ENCODE peak calls at places on chromosomes 11 and 22, in five cellular contexts. I, E, C, M and R are unnamed samples.

GRCh38 chr11:125146232-125146631 is 18.3 kb upstream of the PKNOX2 start:
- DNase-seq in M (peak), I (no peak), C (no peak), E (no peak), R (no peak)

GRCh38 chr22:49853981-49854791 is 542 bp downstream of the ZBED4 start:
- DNase-seq in C (peak), I (no peak), M (no peak), E (no peak), R (peak)

GRCh38 chr11:9103542-9104276 is 12.3 kb upstream of the SCUBE2 start:
- DNase-seq in I (no peak), E (no peak), M (no peak), C (no peak), R (no peak)

GRCh38 chr11:124644426-124645280 is 22.0 kb downstream of the TBRG1 start:
- DNase-seq in I (peak), M (no peak), C (peak), E (peak), R (peak)

GRCh38 chr11:61618991-61619390 is 38.1 kb upstream of the SYT7 start:
- DNase-seq in I (no peak), M (no peak), E (no peak), C (no peak), R (no peak)

GRCh38 chr11:73206751-73207280 is 11.3 kb upstream of the P2RY2 start:
- DNase-seq in E (no peak), C (no peak), I (no peak), M (no peak), R (no peak)

GRCh38 chr11:122731500-122731913 is 76.0 kb downstream of the UBASH3B start:
- DNase-seq in E (peak), I (no peak), M (no peak), C (no peak), R (no peak)

GRCh38 chr11:105799728-105800462 is 190.0 kb downstream of the GRIA4 start:
- DNase-seq in M (no peak), C (no peak), E (no peak), I (no peak), R (no peak)

GRCh38 chr11:12150831-12151382 is 40.5 kb downstream of the MICAL2 start:
- DNase-seq in I (no peak), C (no peak), M (no peak), E (no peak), R (no peak)

GRCh38 chr11:131422491-131422890 is 52.1 kb downstream of the NTM start:
- DNase-seq in C (no peak), M (no peak), I (no peak), E (no peak), R (no peak)

GRCh38 chr11:101034076-101034475 is 95.5 kb downstream of the PGR start:
- DNase-seq in E (no peak), I (no peak), M (no peak), C (peak), R (peak)

GRCh38 chr11:133935551-133935910 is 21.2 kb downstream of the IGSF9B start:
- DNase-seq in C (no peak), M (no peak), I (no peak), E (no peak), R (no peak)

GRCh38 chr11:125517116-125517804 is 21.2 kb upstream of the FEZ1 start:
- DNase-seq in I (no peak), E (no peak), C (peak), M (peak), R (peak)

GRCh38 chr22:24486501-24486921 is 8.6 kb upstream of the UPB1 start:
- DNase-seq in M (no peak), I (no peak), E (peak), C (no peak), R (no peak)

GRCh38 chr11:77748266-77748665 is 72.3 kb downstream of the RSF1 start:
- DNase-seq in I (no peak), M (no peak), E (no peak), C (no peak), R (no peak)

GRCh38 chr11:116334596-116334995 is 438.2 kb downstream of the BUD13 start:
- DNase-seq in E (no peak), M (no peak), I (peak), C (no peak), R (peak)

GRCh38 chr22:26709617-26710390 is 52.4 kb downstream of the MIAT start:
- DNase-seq in M (no peak), E (no peak), C (no peak), I (no peak), R (no peak)

GRCh38 chr22:44406581-44407403 is 91.2 kb downstream of the RTL6 start:
- DNase-seq in C (no peak), M (peak), E (no peak), I (no peak), R (no peak)

GRCh38 chr11:79159657-79160450 is 281.0 kb downstream of the TENM4 start:
- DNase-seq in M (no peak), E (no peak), C (no peak), I (no peak), R (no peak)
- TF ChIP-seq CTCF in M (no peak), E (peak), C (no peak), I (no peak), R (no peak)

GRCh38 chr11:111975076-111975806 is 38.1 kb downstream of the DIXDC1 start:
- DNase-seq in E (no peak), C (no peak), I (no peak), M (no peak), R (no peak)

GRCh38 chr11:111976119-111976518 is 39.0 kb downstream of the DIXDC1 start:
- DNase-seq in C (no peak), M (no peak), E (no peak), I (no peak), R (no peak)

GRCh38 chr11:111978028-111978771 is 41.1 kb downstream of the DIXDC1 start:
- DNase-seq in I (no peak), E (no peak), C (peak), M (peak), R (peak)

GRCh38 chr11:111976614-111977140 is 39.5 kb downstream of the DIXDC1 start:
- DNase-seq in M (no peak), E (no peak), I (no peak), C (peak), R (peak)

DNA sequence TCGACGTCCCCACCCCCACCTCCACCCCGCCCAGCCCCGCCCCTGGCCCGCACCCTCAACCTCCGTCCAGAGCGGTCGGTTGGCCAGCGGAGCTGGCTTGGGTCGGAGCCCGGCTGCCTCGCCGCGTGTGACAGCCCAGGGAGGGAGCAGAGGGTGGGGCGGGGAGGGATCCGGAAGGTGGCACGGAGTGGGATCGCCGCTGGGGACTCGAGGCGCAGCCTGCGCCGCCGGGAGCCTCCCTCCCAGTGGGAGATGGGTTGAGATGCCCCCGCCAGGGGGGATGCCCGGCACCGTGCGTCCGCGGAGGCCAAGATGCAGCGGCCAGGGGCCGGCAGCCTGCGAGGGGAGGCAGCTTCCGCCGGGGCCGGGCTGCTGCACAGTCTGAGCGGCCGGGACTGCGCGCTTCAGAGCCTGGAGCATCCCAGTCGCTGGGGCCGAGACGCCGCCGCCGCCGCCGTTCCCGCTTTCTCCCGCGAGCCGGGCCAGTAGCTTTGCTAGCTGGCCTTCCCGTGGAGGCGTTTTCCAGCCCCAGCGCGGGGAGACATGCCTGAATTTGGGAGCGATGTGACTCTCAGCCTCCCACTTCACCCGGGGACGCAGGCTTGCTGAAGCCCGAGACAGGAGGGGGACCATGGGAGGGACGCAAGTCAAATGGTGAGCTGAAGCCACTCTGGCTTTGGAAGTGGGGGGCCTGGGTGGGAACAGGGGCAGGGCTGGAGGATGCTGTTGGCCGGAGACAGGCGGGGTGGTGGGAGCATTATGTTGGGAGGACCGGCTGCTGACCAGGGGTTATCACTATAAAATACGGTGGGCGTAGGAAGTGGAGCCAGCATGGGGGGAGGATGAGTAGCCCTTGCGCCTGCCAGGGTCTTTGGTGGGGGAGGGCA is 40.2 kb downstream of the DIXDC1 start:
- DNase-seq in M (no peak), E (no peak), I (peak), C (peak), R (peak)
- TF ChIP-seq POLR2A in M (no peak), E (no peak), I (no peak), C (no peak), R (no peak)

GRCh38 chr11:13207270-13207664 is 70.3 kb upstream of the BMAL1 start:
- DNase-seq in M (no peak), I (no peak), C (no peak), E (no peak), R (no peak)
- TF ChIP-seq CTCF in M (no peak), I (no peak), C (no peak), E (no peak), R (no peak)

GRCh38 chr22:32644252-32645100 is 157.0 kb upstream of the TIMP3 start:
- DNase-seq in E (no peak), M (no peak), C (peak), I (peak), R (peak)
- TF ChIP-seq POLR2A in E (no peak), M (no peak), C (no peak), I (no peak), R (no peak)

GRCh38 chr11:36264601-36265344 is 24.5 kb downstream of the COMMD9 start:
- DNase-seq in I (no peak), C (no peak), M (no peak), E (no peak), R (no peak)

GRCh38 chr11:36271794-36272409 is 17.3 kb downstream of the COMMD9 start:
- DNase-seq in E (no peak), M (no peak), I (no peak), C (no peak), R (no peak)

GRCh38 chr11:36266767-36267166 is 22.5 kb downstream of the COMMD9 start:
- DNase-seq in C (no peak), I (no peak), M (no peak), E (no peak), R (no peak)

GRCh38 chr11:36265793-36266628 is 23.2 kb downstream of the COMMD9 start:
- DNase-seq in C (peak), I (no peak), M (peak), E (peak), R (peak)

GRCh38 chr11:36268337-36268931 is 20.8 kb downstream of the COMMD9 start:
- DNase-seq in E (no peak), C (no peak), M (no peak), I (no peak), R (no peak)
- TF ChIP-seq CTCF in E (no peak), C (no peak), M (no peak), I (no peak), R (no peak)

GRCh38 chr11:108593910-108594434 is 404 bp upstream of the EXPH5 start:
- DNase-seq in M (no peak), I (no peak), E (no peak), C (no peak), R (no peak)

GRCh38 chr11:108596701-108597100 is 3.1 kb upstream of the EXPH5 start:
- DNase-seq in I (no peak), M (no peak), E (no peak), C (no peak), R (no peak)

GRCh38 chr11:108592591-108593213 is 866 bp downstream of the EXPH5 start:
- DNase-seq in E (no peak), I (no peak), C (peak), M (no peak), R (no peak)

GRCh38 chr11:108591893-108592292 is 1.7 kb downstream of the EXPH5 start:
- DNase-seq in C (no peak), E (no peak), I (no peak), M (no peak), R (no peak)

DNA sequence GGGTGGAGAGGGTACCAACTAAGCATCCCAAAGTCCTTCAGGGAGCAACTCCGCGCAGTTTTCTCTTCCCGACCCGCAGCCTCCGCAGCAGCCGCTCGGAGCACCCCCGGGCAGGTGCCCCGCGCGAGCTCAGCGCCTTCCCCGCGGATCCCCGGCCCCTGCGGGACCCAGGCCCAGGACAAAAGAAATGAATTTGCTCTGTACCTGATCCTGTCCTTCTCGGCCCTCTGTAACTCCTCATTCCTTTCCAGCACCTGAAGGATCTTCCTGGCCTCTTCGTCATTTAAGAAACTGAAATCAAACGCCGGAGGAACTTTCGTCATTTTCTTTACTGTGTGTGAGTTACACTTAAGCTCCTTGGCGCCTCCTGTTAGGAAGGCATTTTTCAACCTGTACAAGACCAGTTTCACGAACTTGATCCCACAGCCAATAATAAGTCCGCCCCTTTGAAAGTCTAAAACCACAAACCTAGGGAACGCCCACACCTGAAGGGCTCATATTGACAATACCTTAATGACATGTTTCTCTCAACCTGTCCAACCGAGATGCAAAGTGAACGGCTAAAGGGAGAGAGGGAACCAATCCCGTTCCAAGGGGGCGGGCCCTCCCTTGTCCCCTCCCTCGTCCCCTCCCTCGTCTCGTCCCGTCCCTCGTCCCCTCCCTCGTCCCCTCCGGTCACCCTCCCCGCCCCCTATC is at the start of gene EXPH5:
- DNase-seq in I (peak), M (peak), C (peak), E (peak), R (peak)
- TF ChIP-seq POLR2A in I (peak), M (peak), C (no peak), E (no peak), R (peak)

GRCh38 chr11:3050386-3051325 is 6.6 kb downstream of the CARS1 start:
- DNase-seq in E (no peak), C (no peak), I (no peak), M (no peak), R (no peak)

GRCh38 chr11:3051435-3052108 is 5.7 kb downstream of the CARS1 start:
- DNase-seq in E (no peak), C (no peak), I (no peak), M (no peak), R (no peak)

GRCh38 chr11:3052109-3052479 is 5.1 kb downstream of the CARS1 start:
- DNase-seq in E (no peak), I (no peak), M (no peak), C (no peak), R (no peak)

GRCh38 chr11:3047637-3048036 is 9.6 kb downstream of the CARS1 start:
- DNase-seq in I (no peak), C (no peak), E (no peak), M (no peak), R (no peak)

DNA sequence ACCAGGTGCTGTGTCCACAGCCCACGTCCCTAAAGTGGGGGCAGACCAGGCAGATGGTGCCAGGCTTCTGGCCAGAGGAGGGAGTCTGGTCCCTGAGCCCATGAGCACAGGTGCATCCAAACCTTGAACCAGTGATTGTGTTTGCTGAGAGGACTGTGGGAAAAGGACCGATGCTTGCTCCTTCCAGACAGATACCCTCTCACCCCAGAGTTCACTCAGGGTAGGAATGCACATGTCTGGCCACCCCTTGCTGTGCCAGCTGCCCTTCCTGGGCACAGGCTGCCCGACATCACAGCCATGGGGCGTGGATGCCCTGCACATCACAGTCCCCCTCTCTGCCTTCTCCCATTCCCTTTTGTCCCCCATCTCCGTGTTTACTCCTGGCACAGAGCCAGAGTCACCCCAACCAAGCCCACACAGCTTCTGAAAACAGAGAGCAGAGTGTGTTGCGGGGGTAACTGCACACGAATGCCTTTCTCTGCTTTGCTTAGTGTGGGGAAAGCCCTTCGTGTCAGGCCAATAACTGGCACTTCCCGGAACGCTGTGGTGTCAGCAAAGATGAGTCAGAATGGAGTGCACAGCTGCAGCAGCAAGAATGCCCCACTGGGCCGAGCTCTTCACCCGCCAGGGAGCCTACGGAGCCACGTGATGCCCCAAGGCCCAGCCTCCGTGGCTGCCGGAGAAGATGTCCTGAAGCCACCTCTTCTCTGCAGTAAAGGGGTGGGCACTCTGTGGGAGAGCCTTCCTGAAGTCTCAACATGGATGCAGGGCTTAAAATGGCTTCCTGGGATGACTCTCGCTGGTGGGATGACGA is 7.6 kb downstream of the CARS1 start:
- DNase-seq in I (peak), E (peak), M (no peak), C (peak), R (peak)
- TF ChIP-seq CTCF in I (no peak), E (peak), M (no peak), C (no peak), R (peak)

GRCh38 chr22:37753746-37754145 is 54.0 kb upstream of the GCAT start:
- DNase-seq in M (no peak), C (peak), I (no peak), E (no peak), R (no peak)

GRCh38 chr22:37752189-37753061 is 55.3 kb upstream of the GCAT start:
- DNase-seq in I (peak), M (no peak), C (peak), E (peak), R (peak)

GRCh38 chr22:37750596-37751162 is 53.8 kb downstream of the TRIOBP start:
- DNase-seq in M (no peak), I (no peak), C (no peak), E (no peak), R (no peak)

GRCh38 chr22:37749831-37750595 is 53.2 kb downstream of the TRIOBP start:
- DNase-seq in E (no peak), M (no peak), I (no peak), C (no peak), R (peak)

DNA sequence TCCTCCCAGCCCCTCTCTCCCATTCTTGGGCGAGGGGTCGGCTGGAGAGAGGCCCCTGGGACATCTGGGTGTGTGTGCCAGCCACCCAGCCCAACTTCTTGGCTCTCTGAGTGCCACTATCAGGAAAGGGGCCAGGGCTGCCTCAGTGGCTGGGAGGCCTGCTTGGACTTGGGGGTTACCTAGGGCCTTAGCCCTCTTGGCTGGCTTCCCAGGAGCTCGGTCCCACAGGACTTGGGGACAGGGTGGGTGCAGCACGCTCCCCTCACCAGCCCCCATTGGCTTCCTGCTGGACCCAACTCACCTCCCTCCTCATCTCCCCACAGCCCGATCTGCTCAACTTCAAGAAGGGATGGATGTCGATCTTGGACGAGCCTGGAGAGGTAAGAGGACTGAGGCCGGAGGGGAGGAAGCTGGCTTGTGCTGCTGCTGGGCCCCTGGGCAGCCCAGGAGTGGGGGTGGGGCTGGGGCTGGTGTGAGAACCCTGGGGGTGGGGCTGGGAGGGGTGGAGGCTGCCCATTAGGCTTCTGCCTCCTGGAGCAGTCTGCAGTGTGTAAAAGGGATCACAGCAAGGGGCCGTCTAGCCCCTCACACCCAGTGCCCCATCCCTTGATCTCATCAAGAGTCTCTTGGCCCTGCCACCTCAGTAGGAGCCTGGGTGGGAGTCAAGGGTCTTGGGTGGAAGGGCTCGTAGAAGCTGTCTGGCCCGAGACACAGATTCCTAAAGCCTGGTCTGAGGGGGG is 54.8 kb downstream of the TRIOBP start:
- DNase-seq in C (peak), E (no peak), I (no peak), M (no peak), R (no peak)
- TF ChIP-seq POLR2A in C (no peak), E (no peak), I (no peak), M (no peak), R (no peak)

GRCh38 chr22:42699281-42699681 is 21.4 kb downstream of the A4GALT start:
- DNase-seq in E (no peak), M (no peak), C (no peak), I (no peak), R (no peak)
- TF ChIP-seq CTCF in E (no peak), M (no peak), C (no peak), I (no peak), R (no peak)